ENCODE peak calls at places on chromosomes 4 and X, in five cellular contexts. M is AG08395, R is SJSA1, X is EL, L is cardiac fibroblast. V is an unnamed sample.

GRCh38 chr4:22552802-22553201 is 36.9 kb upstream of the ADGRA3 start:
- DNase-seq in M (no peak), R (no peak), X (peak; percentile 4), L (no peak), V (no peak)

GRCh38 chr4:155866177-155866576 is at the start of gene ASIC5:
- DNase-seq in X (no peak), L (no peak), M (no peak), R (no peak), V (no peak)

GRCh38 chr4:48780867-48781219 is 764 bp upstream of the FRYL start:
- DNase-seq in X (no peak), L (peak; percentile 51), M (no peak), R (no peak), V (peak; percentile 63)

GRCh38 chr4:90958256-90958895 is 831.2 kb downstream of the CCSER1 start:
- DNase-seq in M (no peak), X (no peak), L (peak; percentile 5), R (no peak), V (no peak)

GRCh38 chr4:101981756-101982155 is 191.2 kb downstream of the BANK1 start:
- DNase-seq in R (no peak), M (no peak), L (no peak), X (no peak), V (no peak)

GRCh38 chrX:103157511-103158316 is 57.2 kb upstream of the BEX4 start:
- DNase-seq in M (peak; percentile 51), X (peak; percentile 51), L (peak; percentile 69), R (no peak), V (peak; percentile 42)

GRCh38 chrX:48648299-48648698 is 35.3 kb upstream of the WAS start:
- DNase-seq in L (peak; percentile 64), M (peak; percentile 54), X (peak; percentile 54), R (no peak), V (peak; percentile 52)

GRCh38 chrX:134459683-134460004 is 321 bp upstream of the HPRT1 start:
- DNase-seq in X (no peak), R (no peak), L (peak; percentile 32), M (peak; percentile 7), V (peak; percentile 21)

GRCh38 chr4:76067652-76068286 is 6.7 kb upstream of the ART3 start:
- DNase-seq in X (peak; percentile 69), M (peak; percentile 82), L (peak; percentile 86), R (peak; percentile 72), V (peak; percentile 83)

GRCh38 chr4:72969957-72970356 is 99.6 kb downstream of the COX18 start:
- DNase-seq in X (no peak), M (no peak), L (peak; percentile 51), R (no peak), V (no peak)

GRCh38 chr4:156248921-156249320 is 295.3 kb upstream of the CTSO start:
- DNase-seq in M (no peak), L (no peak), X (no peak), R (no peak), V (no peak)

GRCh38 chr4:112509243-112510190 is 6.5 kb downstream of the NEUROG2 start:
- DNase-seq in M (no peak), X (peak; percentile 45), R (no peak), L (no peak), V (no peak)

GRCh38 chrX:110795645-110796510 is at the start of gene CHRDL1:
- DNase-seq in M (no peak), L (no peak), R (no peak), X (peak; percentile 59), V (no peak)

GRCh38 chr4:118741456-118741855 is 56.3 kb downstream of the METTL14 start:
- DNase-seq in L (peak; percentile 37), R (no peak), X (no peak), M (no peak), V (no peak)

GRCh38 chrX:45803383-45803921 is 602.8 kb upstream of the DIPK2B start:
- DNase-seq in X (peak; percentile 89), M (peak; percentile 76), R (peak; percentile 73), L (peak; percentile 95), V (no peak)

GRCh38 chr4:71229477-71230257 is 109.2 kb upstream of the SLC4A4 start:
- DNase-seq in R (no peak), M (peak; percentile 77), X (peak; percentile 66), L (peak; percentile 64), V (peak; percentile 21)

GRCh38 chrX:56462389-56462788 is 101.0 kb upstream of the UBQLN2 start:
- DNase-seq in L (no peak), R (no peak), M (no peak), X (no peak), V (peak; percentile 1)

GRCh38 chrX:153521034-153521433 is 3.6 kb downstream of the ATP2B3 start:
- DNase-seq in L (no peak), X (no peak), M (no peak), R (no peak), V (no peak)

GRCh38 chrX:43633757-43634156 is 22.3 kb upstream of the MAOA start:
- DNase-seq in M (no peak), X (no peak), R (no peak), L (peak; percentile 24), V (no peak)

V was measured in NAMALWA.